ENCODE peak calls at places on chromosomes 16 and 17, in six cellular contexts. V is endothelial cell; E is posterior cingulate gyrus; X is fibroblast of mammary gland; M is activated T-cell treated with anti-CD3 and anti-CD28 coated beads, Interleukin-2, amount 50 U/mL, for 72 hours; P is NT2/D1. K is an unnamed sample.

GRCh38 chr17:2137342-2138098 is 82.6 kb downstream of the HIC1 start:
- DNase-seq in P (peak; percentile 56), V (no peak), X (peak; percentile 72), E (no peak), M (no peak), K (peak; percentile 72)

GRCh38 chr17:28572294-28573099 is 1.2 kb upstream of the PIGS start:
- DNase-seq in X (no peak), P (no peak), M (no peak), E (no peak), V (no peak), K (no peak)

GRCh38 chr17:59369026-59369724 is 37.7 kb downstream of the YPEL2 start:
- DNase-seq in X (no peak), E (no peak), M (no peak), V (no peak), P (no peak), K (no peak)

GRCh38 chr16:11251525-11252481 is 4.2 kb downstream of the SOCS1 start:
- DNase-seq in E (no peak), M (peak; percentile 91), X (peak; percentile 70), P (no peak), V (no peak), K (no peak)

GRCh38 chr16:6146874-6147425 is 1049.4 kb upstream of the EEF2KMT start:
- DNase-seq in V (no peak), X (no peak), M (no peak), P (peak; percentile 28), E (no peak), K (peak; percentile 44)

GRCh38 chr16:2715519-2715918 is 4.5 kb downstream of the PRSS27 start:
- DNase-seq in P (no peak), M (peak; percentile 83), E (peak; percentile 55), X (peak; percentile 28), V (peak; percentile 79), K (peak; percentile 82)

GRCh38 chr16:22843856-22844255 is 29.9 kb downstream of the HS3ST2 start:
- DNase-seq in X (peak; percentile 1), P (no peak), V (no peak), M (no peak), E (no peak), K (no peak)

GRCh38 chr16:760498-761343 is at the start of gene MSLN:
- DNase-seq in M (no peak), V (no peak), E (no peak), P (no peak), X (no peak), K (no peak)

GRCh38 chr16:20799599-20799998 is 6.7 kb downstream of the ERI2 start:
- DNase-seq in X (peak; percentile 56), M (no peak), E (no peak), V (no peak), P (no peak), K (no peak)

GRCh38 chr16:2964416-2965223 is 545 bp downstream of the KREMEN2 start:
- DNase-seq in M (peak; percentile 81), X (no peak), V (peak; percentile 50), E (no peak), P (peak; percentile 87), K (peak; percentile 93)

GRCh38 chr16:19718624-19718965 is 524 bp downstream of the IQCK start:
- DNase-seq in P (no peak), M (no peak), E (peak; percentile 45), V (no peak), X (peak; percentile 14), K (no peak)

GRCh38 chr16:66070140-66070887 is 296.2 kb upstream of the CDH5 start:
- DNase-seq in E (peak; percentile 17), M (no peak), P (no peak), X (peak; percentile 52), V (no peak), K (no peak)

GRCh38 chr17:43171761-43172487 is 910 bp downstream of the NBR1 start:
- DNase-seq in X (peak; percentile 93), M (peak; percentile 2), E (no peak), P (no peak), V (peak; percentile 20), K (no peak)

GRCh38 chr16:67212766-67213165 is 13.8 kb downstream of the ELMO3 start:
- DNase-seq in M (no peak), E (no peak), P (no peak), V (no peak), X (no peak), K (no peak)

GRCh38 chr16:86597126-86597879 is 19.0 kb downstream of the FOXL1 start:
- DNase-seq in E (no peak), P (no peak), X (no peak), V (no peak), M (no peak), K (no peak)

GRCh38 chr17:32226881-32227280 is 38.8 kb upstream of the RHBDL3 start:
- DNase-seq in E (no peak), P (no peak), X (no peak), M (no peak), V (no peak), K (no peak)

GRCh38 chr17:75574404-75575093 is 13.1 kb upstream of the MYO15B start:
- DNase-seq in V (no peak), X (no peak), E (no peak), M (no peak), P (no peak), K (no peak)

GRCh38 chr16:75053791-75054555 is 55.1 kb downstream of the ZNRF1 start:
- DNase-seq in X (no peak), M (no peak), P (no peak), V (no peak), E (peak; percentile 63), K (no peak)

GRCh38 chr17:50184611-50185398 is 16.6 kb downstream of the COL1A1 start:
- DNase-seq in X (peak; percentile 82), V (no peak), P (no peak), M (no peak), E (peak; percentile 53), K (no peak)

GRCh38 chr16:87765473-87765775 is 362 bp downstream of the KLHDC4 start:
- DNase-seq in X (no peak), P (no peak), V (peak; percentile 24), M (peak; percentile 43), E (no peak), K (no peak)

GRCh38 chr16:83137326-83137770 is 510.6 kb downstream of the CDH13 start:
- DNase-seq in P (no peak), E (no peak), X (peak; percentile 60), M (peak; percentile 11), V (no peak), K (no peak)

GRCh38 chr16:17365591-17366298 is 105.0 kb downstream of the XYLT1 start:
- DNase-seq in M (no peak), V (no peak), P (no peak), E (no peak), X (peak; percentile 72), K (no peak)

GRCh38 chr17:58377661-58378060 is 25.7 kb upstream of the SUPT4H1 start:
- DNase-seq in X (no peak), V (no peak), M (no peak), P (no peak), E (no peak), K (peak; percentile 25)

GRCh38 chr16:85945424-85945751 is 46.4 kb downstream of the IRF8 start:
- DNase-seq in M (no peak), V (no peak), X (no peak), E (no peak), P (no peak), K (no peak)

GRCh38 chr17:33786478-33786877 is 468.6 kb upstream of the CCL2 start:
- DNase-seq in P (no peak), V (no peak), E (no peak), X (no peak), M (no peak), K (no peak)

GRCh38 chr16:51003850-51004566 is 147.1 kb downstream of the SALL1 start:
- DNase-seq in V (no peak), P (no peak), M (no peak), E (no peak), X (no peak), K (no peak)

GRCh38 chr16:23423496-23424049 is 29.4 kb downstream of the COG7 start:
- DNase-seq in X (peak; percentile 98), M (no peak), E (no peak), V (no peak), P (no peak), K (no peak)

GRCh38 chr17:3773511-3773910 is 27.5 kb downstream of the ITGAE start:
- DNase-seq in E (no peak), M (no peak), X (peak; percentile 26), P (no peak), V (no peak), K (no peak)

GRCh38 chr16:50774960-50775359 is 33.1 kb downstream of the CYLD start:
- DNase-seq in E (no peak), M (no peak), V (no peak), X (no peak), P (no peak), K (no peak)

GRCh38 chr16:85412911-85413520 is 200.1 kb upstream of the GSE1 start:
- DNase-seq in M (no peak), P (no peak), V (peak; percentile 2), E (no peak), X (no peak), K (no peak)

GRCh38 chr16:4375717-4376116 is 4.1 kb downstream of the VASN start:
- DNase-seq in M (no peak), V (no peak), X (peak; percentile 66), P (no peak), E (no peak), K (no peak)

GRCh38 chr16:85188822-85189672 is 76.8 kb upstream of the CIBAR2 start:
- DNase-seq in X (no peak), E (no peak), M (no peak), P (no peak), V (no peak), K (no peak)